ENCODE peak calls at places on chromosomes 6 and 20, in five cellular contexts. M, U, Z, S and A are unnamed samples. For H3K4me1, the result is how much of the 10 kb centered on the place peaks cover.

GRCh38 chr6:106087548-106088325 is 1.6 kb downstream of the PRDM1 start:
- DNase-seq in Z (no peak), S (peak), M (no peak), U (peak), A (peak)

GRCh38 chr6:154613137-154613676 is 102.7 kb upstream of the CNKSR3 start:
- DNase-seq in S (peak), U (peak), Z (no peak), M (no peak), A (no peak)

GRCh38 chr6:36226648-36227047 is 30.1 kb downstream of the BRPF3 start:
- DNase-seq in S (no peak), U (no peak), Z (no peak), M (no peak), A (no peak)

GRCh38 chr6:138970856-138971425 is 17.1 kb downstream of the REPS1 start:
- DNase-seq in U (peak), Z (no peak), S (peak), M (no peak), A (no peak)

GRCh38 chr6:41167173-41167963 is 4.5 kb upstream of the TREM2 start:
- DNase-seq in U (peak), Z (no peak), S (peak), M (no peak), A (no peak)

GRCh38 chr20:63693975-63694595 is 2.4 kb upstream of the TNFRSF6B start:
- DNase-seq in Z (no peak), S (no peak), M (peak), U (no peak), A (no peak)

GRCh38 chr6:142474446-142475289 is 172.9 kb downstream of the ADGRG6 start:
- DNase-seq in U (peak), S (peak), Z (no peak), M (no peak), A (peak)

GRCh38 chr20:651713-652610 is 1.0 kb downstream of the SRXN1 start:
- DNase-seq in S (no peak), U (no peak), Z (no peak), M (no peak), A (no peak)

GRCh38 chr6:41051873-41052272 is 1.1 kb upstream of the APOBEC2 start:
- DNase-seq in Z (no peak), M (no peak), S (no peak), U (peak), A (no peak)

GRCh38 chr6:107655245-107655644 is 165.3 kb downstream of the SOBP start:
- DNase-seq in Z (no peak), U (peak), S (no peak), M (no peak), A (no peak)

DNA sequence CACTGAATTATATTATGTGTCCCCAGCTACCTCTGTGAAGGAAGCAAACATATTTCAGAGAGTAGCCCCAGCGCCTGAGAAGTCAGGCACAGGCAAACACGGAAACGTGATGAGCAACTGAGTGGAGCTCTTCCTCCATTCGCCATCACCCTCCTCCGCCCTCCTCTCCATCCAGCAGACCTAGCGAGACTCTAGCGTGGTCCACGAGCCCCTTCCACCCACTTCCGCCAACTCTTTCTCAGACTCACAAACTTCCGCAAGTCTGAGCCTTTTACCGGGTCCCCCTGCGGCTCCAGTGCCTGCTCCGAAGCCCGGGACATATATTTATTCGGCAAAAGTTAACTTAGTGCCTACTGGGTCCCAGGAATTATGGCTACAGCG is 548 bp downstream of the SNRPB start:
- DNase-seq in U (peak), S (peak), M (no peak), Z (peak), A (no peak)
- H3K4me1 ChIP-seq in U (under half), S (under half), M (under half), Z (under half), A (under half)

GRCh38 chr20:4180355-4180754 is 165.0 kb upstream of the RNF24 start:
- DNase-seq in Z (no peak), M (no peak), U (no peak), S (no peak), A (no peak)
- H3K4me3 ChIP-seq in Z (no peak), M (no peak), U (no peak), S (no peak), A (no peak)

GRCh38 chr6:157830354-157831017 is 7.4 kb downstream of the SNX9 start:
- DNase-seq in M (no peak), U (no peak), S (no peak), Z (no peak), A (no peak)

GRCh38 chr6:157832250-157832967 is 9.4 kb downstream of the SNX9 start:
- DNase-seq in Z (no peak), U (peak), M (no peak), S (peak), A (no peak)

GRCh38 chr6:157831018-157831369 is 7.9 kb downstream of the SNX9 start:
- DNase-seq in S (no peak), M (no peak), Z (no peak), U (no peak), A (no peak)

GRCh38 chr6:157831424-157832249 is 8.6 kb downstream of the SNX9 start:
- DNase-seq in S (no peak), U (peak), M (no peak), Z (no peak), A (no peak)

DNA sequence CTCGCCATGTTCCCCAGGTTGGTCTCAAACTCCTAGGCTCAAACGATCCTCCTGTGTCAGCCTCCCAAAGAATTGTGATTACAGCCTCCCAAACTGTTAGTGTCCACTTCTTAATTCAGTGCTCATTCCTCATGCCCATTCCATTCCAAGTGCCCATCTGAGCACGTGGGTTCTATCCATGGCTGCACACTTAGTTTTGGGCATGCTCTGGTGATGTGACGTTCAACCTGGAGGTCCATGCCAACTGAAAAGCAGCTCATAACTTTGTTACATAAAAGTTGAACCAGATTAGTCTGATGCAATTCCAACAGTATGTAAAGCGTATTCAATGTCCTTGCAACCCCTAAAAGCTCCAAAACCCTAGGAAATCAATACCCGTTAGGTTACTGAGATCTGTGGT is 11.5 kb downstream of the SNX9 start:
- DNase-seq in Z (no peak), M (no peak), U (no peak), S (no peak), A (no peak)
- H3K4me1 ChIP-seq in Z (under half), M (half or more), U (under half), S (under half), A (under half)

DNA sequence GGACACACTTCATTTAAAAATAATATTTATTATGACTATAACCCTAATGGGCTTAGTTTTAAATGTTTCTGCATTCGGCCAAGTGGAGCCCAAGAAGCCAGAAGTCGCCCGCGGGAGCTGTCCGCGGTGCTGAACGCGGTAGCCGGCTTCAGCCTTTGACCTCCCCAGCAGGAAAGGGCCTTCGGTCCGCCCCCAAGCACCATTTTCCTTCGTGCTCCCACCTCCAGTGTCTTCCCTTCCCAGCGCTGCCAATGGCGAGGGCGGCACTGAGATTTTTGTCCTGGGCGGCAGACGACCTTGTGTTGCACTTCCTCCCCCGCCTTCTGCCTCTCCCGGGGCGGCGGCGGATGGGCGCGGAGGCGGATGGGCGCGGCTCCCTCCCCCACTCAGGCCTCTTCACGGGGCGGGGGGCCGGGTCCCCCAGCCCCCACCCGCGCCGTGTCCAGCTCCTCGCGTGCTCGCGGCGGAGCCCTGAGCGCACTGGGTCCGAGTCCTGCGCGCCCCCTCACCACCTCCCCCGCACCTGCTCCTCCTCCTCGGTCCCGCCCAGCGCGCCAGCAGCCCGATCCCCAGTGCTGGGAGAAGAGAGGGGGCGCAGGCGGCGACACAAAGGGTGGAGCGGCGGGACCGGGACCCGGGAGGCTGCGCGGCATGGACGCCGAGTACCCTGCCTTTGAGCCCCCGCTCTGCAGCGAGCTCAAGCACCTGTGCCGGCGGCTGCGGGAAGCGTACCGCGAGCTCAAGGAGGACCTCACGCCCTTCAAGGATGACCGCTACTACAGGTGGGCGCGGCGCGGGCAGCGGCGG is 23.6 kb upstream of the TMEM181 start:
- DNase-seq in S (peak), U (peak), M (peak), Z (peak), A (peak)
- H3K4me3 ChIP-seq in S (peak), U (peak), M (peak), Z (peak), A (peak)

GRCh38 chr20:52402514-52402913 is 210.9 kb upstream of the ZFP64 start:
- DNase-seq in M (no peak), U (no peak), Z (no peak), S (no peak), A (no peak)

GRCh38 chr20:52404676-52405075 is 213.1 kb upstream of the ZFP64 start:
- DNase-seq in M (no peak), U (no peak), Z (no peak), S (no peak), A (no peak)

GRCh38 chr20:52410182-52410647 is 218.6 kb upstream of the ZFP64 start:
- DNase-seq in S (peak), U (no peak), M (no peak), Z (no peak), A (no peak)

GRCh38 chr20:52402950-52403349 is 211.4 kb upstream of the ZFP64 start:
- DNase-seq in U (no peak), S (no peak), M (no peak), Z (no peak), A (no peak)

GRCh38 chr20:52405417-52405816 is 213.8 kb upstream of the ZFP64 start:
- DNase-seq in S (peak), Z (no peak), U (no peak), M (no peak), A (no peak)
- H3K4me1 ChIP-seq in S (under half), Z (under half), U (under half), M (under half), A (under half)

DNA sequence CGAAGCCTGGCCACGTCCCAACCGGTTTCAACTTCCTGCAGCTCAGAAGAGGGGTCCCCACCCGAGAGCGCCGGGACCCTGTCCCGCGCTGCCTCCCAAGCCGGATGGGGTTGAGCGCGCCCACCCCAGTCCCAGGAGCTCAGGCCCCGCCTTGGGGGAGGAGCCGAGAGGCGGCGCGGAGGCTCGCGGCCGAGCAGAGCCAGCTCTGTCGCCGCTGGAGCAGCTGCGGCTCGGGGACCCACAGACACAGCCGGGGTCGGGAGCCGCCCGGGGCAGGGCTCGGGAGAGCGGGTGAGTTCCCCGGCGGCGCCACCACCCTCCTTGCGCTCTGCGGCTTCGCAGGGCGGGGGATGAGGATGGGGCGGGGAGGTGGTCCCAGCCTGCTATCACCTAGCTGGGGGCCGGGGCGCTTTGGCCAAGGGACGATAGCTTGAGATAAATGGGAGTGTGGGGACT is at the start of gene PPP1R16B:
- DNase-seq in Z (no peak), M (peak), S (no peak), U (peak), A (peak)
- H3K4me3 ChIP-seq in Z (peak), M (peak), S (peak), U (peak), A (peak)

GRCh38 chr6:37511910-37512399 is 12.3 kb upstream of the CCDC167 start:
- DNase-seq in Z (no peak), U (no peak), S (no peak), M (no peak), A (no peak)

GRCh38 chr6:37512400-37512958 is 12.8 kb upstream of the CCDC167 start:
- DNase-seq in U (no peak), M (no peak), Z (no peak), S (no peak), A (no peak)

GRCh38 chr6:37514377-37514776 is 14.7 kb upstream of the CCDC167 start:
- DNase-seq in Z (no peak), U (peak), M (no peak), S (peak), A (no peak)

GRCh38 chr6:37513576-37513975 is 13.9 kb upstream of the CCDC167 start:
- DNase-seq in U (no peak), S (no peak), Z (no peak), M (no peak), A (no peak)

DNA sequence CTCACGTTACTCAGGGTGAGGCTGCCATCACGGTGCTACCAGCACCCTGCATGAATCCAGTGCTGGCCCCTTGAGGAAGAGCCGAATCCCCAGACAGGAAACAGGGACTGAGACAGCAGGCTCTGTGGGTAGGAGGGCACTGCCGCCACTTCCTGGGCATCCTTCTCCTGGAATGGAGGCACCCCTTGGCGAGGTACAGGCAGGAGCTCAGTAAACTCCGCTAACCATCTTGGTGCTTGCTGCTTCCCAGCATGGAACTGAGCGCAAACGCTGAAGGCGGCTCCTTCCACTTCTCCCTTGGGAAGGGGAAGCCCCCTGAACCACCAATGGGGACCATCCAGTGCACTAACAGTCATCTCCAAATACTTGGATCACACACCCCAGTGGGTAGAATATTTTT is 13.5 kb upstream of the CCDC167 start:
- DNase-seq in M (no peak), U (no peak), Z (no peak), S (no peak), A (no peak)
- H3K4me1 ChIP-seq in M (half or more), U (under half), Z (under half), S (under half), A (under half)

DNA sequence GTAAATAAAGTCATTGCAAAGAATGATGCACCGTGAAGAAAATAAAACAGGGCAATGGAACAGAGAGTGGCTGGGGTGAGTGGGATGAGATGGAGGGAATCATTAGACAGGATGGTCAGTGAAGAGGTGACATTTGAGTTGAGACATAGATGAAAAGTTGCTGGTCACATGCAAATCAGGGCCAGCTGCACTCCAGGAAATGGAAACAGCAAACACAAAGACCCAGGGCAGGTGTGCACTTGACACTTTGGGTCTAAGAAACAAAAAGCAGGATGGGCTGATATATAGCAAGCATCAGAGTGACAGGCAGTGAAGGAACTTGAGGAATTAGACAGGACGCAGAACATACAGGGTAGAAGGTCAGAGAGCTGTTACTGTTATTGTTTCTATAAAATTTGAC is 171.5 kb upstream of the RIPOR2 start:
- DNase-seq in M (no peak), S (no peak), Z (no peak), U (no peak), A (no peak)
- H3K4me3 ChIP-seq in M (no peak), S (no peak), Z (no peak), U (no peak), A (no peak)